ENCODE peak calls at places on chromosomes 6 and 20, in four cellular contexts. One of them, this sample, is unnamed.

GRCh38 chr6:149046822-149047246 is 270.7 kb upstream of the TAB2 start:
- DNase-seq in lower leg skin: no peak
- DNase-seq in right lobe of liver: no peak
- DNase-seq in tibial nerve: no peak
- DNase-seq in this sample: no peak

GRCh38 chr20:63711085-63711645 is 3.3 kb downstream of the ZGPAT start:
- DNase-seq in lower leg skin: no peak
- DNase-seq in tibial nerve: no peak
- DNase-seq in right lobe of liver: peak; percentile 11
- DNase-seq in this sample: no peak

GRCh38 chr6:26155066-26155925 is 68.1 kb downstream of the HFE start:
- DNase-seq in right lobe of liver: no peak
- DNase-seq in tibial nerve: peak; percentile 71
- DNase-seq in lower leg skin: peak; percentile 59
- DNase-seq in this sample: peak; percentile 61

GRCh38 chr6:79737172-79737571 is 106.0 kb downstream of the SH3BGRL2 start:
- DNase-seq in right lobe of liver: no peak
- DNase-seq in lower leg skin: no peak
- DNase-seq in tibial nerve: no peak
- DNase-seq in this sample: no peak

GRCh38 chr20:11144114-11144513 is 470.3 kb upstream of the JAG1 start:
- DNase-seq in right lobe of liver: no peak
- DNase-seq in lower leg skin: peak; percentile 29
- DNase-seq in tibial nerve: no peak
- DNase-seq in this sample: no peak

GRCh38 chr6:101195581-101195980 is 197.9 kb upstream of the GRIK2 start:
- DNase-seq in right lobe of liver: no peak
- DNase-seq in tibial nerve: no peak
- DNase-seq in lower leg skin: no peak
- DNase-seq in this sample: no peak

GRCh38 chr20:13525225-13525940 is 113.3 kb downstream of the TASP1 start:
- DNase-seq in lower leg skin: peak; percentile 41
- DNase-seq in right lobe of liver: no peak
- DNase-seq in tibial nerve: peak; percentile 16
- DNase-seq in this sample: no peak

GRCh38 chr6:43971776-43972126 is 155.5 kb downstream of the MRPL14 start:
- DNase-seq in tibial nerve: no peak
- DNase-seq in lower leg skin: no peak
- DNase-seq in right lobe of liver: no peak
- DNase-seq in this sample: no peak

GRCh38 chr6:104702126-104702841 is 157.4 kb downstream of the HACE1 start:
- DNase-seq in right lobe of liver: no peak
- DNase-seq in tibial nerve: no peak
- DNase-seq in lower leg skin: no peak
- DNase-seq in this sample: no peak

GRCh38 chr20:17615645-17616479 is 46.0 kb downstream of the DSTN start:
- DNase-seq in right lobe of liver: no peak
- DNase-seq in tibial nerve: no peak
- DNase-seq in lower leg skin: no peak
- DNase-seq in this sample: no peak

GRCh38 chr6:90446164-90446563 is 140.7 kb downstream of the MAP3K7 start:
- DNase-seq in right lobe of liver: no peak
- DNase-seq in lower leg skin: no peak
- DNase-seq in tibial nerve: no peak
- DNase-seq in this sample: no peak

GRCh38 chr6:113433506-113433991 is 423.6 kb upstream of the MARCKS start:
- DNase-seq in tibial nerve: peak; percentile 70
- DNase-seq in lower leg skin: peak; percentile 85
- DNase-seq in right lobe of liver: peak; percentile 87
- DNase-seq in this sample: peak; percentile 36

GRCh38 chr6:89198235-89198634 is 18.9 kb downstream of the GABRR1 start:
- DNase-seq in lower leg skin: no peak
- DNase-seq in tibial nerve: no peak
- DNase-seq in right lobe of liver: no peak
- DNase-seq in this sample: no peak

GRCh38 chr6:80605165-80605989 is 498.9 kb downstream of the BCKDHB start:
- DNase-seq in lower leg skin: no peak
- DNase-seq in right lobe of liver: no peak
- DNase-seq in tibial nerve: peak; percentile 16
- DNase-seq in this sample: no peak

GRCh38 chr20:6051505-6051904 is 2.4 kb downstream of the LRRN4 start:
- DNase-seq in tibial nerve: no peak
- DNase-seq in lower leg skin: no peak
- DNase-seq in right lobe of liver: no peak
- DNase-seq in this sample: no peak

GRCh38 chr6:140090871-140091270 is 716.4 kb upstream of the CITED2 start:
- DNase-seq in tibial nerve: no peak
- DNase-seq in lower leg skin: no peak
- DNase-seq in right lobe of liver: no peak
- DNase-seq in this sample: no peak

GRCh38 chr6:44216677-44217331 is at the start of gene MYMX:
- DNase-seq in lower leg skin: no peak
- DNase-seq in tibial nerve: no peak
- DNase-seq in right lobe of liver: no peak
- DNase-seq in this sample: peak; percentile 36

GRCh38 chr6:41182069-41183034 is 18.6 kb downstream of the TREML2 start:
- DNase-seq in lower leg skin: peak; percentile 32
- DNase-seq in tibial nerve: no peak
- DNase-seq in right lobe of liver: no peak
- DNase-seq in this sample: no peak

DNA sequence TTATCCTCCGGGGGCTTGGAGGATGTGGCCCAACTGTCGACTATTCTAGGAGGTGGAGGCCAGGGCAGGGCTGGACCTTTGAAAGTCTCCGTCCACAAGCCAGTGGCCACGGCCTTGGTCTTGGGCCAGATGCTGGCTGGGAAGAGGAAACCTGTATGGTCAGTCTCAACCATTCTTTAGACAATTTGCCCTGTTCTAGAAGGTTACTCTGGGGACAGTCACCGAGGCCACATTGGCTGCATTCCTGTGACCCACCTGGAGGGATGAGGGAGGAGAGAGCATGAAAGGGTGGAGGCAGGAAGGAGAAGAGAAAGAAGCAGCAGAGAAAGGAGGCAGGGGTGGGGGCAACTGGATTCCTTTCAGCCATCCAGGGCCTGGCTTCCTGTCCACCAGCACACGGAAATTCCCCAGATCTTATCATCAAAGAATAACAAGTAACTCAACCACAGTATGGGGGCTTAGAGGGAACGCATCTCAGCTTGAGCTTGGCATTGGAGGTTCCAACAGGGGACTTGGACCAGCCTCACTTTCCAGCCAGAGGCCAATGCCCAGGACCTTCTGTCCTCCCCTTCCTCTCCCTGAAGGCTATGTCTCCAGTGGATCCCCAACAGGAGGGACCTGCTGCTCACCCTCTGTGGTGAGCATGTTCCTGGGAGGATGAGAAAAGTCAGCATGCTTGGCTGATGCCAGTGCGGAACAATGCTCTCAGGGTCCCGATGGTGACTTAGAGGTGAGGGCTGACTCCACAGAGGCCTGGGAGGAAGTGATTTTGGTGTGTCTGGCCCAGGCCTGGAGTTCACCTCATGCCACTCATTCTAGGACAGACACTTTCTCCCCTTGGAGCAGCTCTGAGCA is 30.4 kb downstream of the TGM2 start:
- DNase-seq in lower leg skin: no peak
- DNase-seq in tibial nerve: no peak
- DNase-seq in right lobe of liver: peak; percentile 44
- DNase-seq in this sample: no peak
- TF ChIP-seq POLR2A in lower leg skin: no peak
- TF ChIP-seq POLR2A in tibial nerve: no peak
- TF ChIP-seq POLR2A in right lobe of liver: no peak
- TF ChIP-seq POLR2A in this sample: no peak

GRCh38 chr20:35601990-35602389 is 13.6 kb upstream of the SPAG4 start:
- DNase-seq in right lobe of liver: no peak
- DNase-seq in lower leg skin: no peak
- DNase-seq in tibial nerve: no peak
- DNase-seq in this sample: no peak

GRCh38 chr20:35602851-35603495 is 12.7 kb upstream of the SPAG4 start:
- DNase-seq in tibial nerve: no peak
- DNase-seq in lower leg skin: no peak
- DNase-seq in right lobe of liver: no peak
- DNase-seq in this sample: no peak

GRCh38 chr20:35600176-35600995 is 15.2 kb upstream of the SPAG4 start:
- DNase-seq in tibial nerve: no peak
- DNase-seq in lower leg skin: no peak
- DNase-seq in right lobe of liver: no peak
- DNase-seq in this sample: no peak

GRCh38 chr20:35599776-35600120 is 15.9 kb upstream of the SPAG4 start:
- DNase-seq in right lobe of liver: no peak
- DNase-seq in tibial nerve: no peak
- DNase-seq in lower leg skin: no peak
- DNase-seq in this sample: no peak

GRCh38 chr20:35601021-35601973 is 14.3 kb upstream of the SPAG4 start:
- DNase-seq in lower leg skin: peak; percentile 44
- DNase-seq in tibial nerve: peak; percentile 55
- DNase-seq in right lobe of liver: peak; percentile 75
- DNase-seq in this sample: peak; percentile 63
- TF ChIP-seq CTCF in lower leg skin: no peak
- TF ChIP-seq CTCF in tibial nerve: peak; percentile 38
- TF ChIP-seq CTCF in right lobe of liver: peak; percentile 52
- TF ChIP-seq CTCF in this sample: peak; percentile 58

GRCh38 chr6:30670760-30671527 is 1.9 kb downstream of the DHX16 start:
- DNase-seq in right lobe of liver: no peak
- DNase-seq in lower leg skin: no peak
- DNase-seq in tibial nerve: no peak
- DNase-seq in this sample: no peak

GRCh38 chr6:30676660-30677270 is 4.0 kb upstream of the DHX16 start:
- DNase-seq in lower leg skin: no peak
- DNase-seq in tibial nerve: no peak
- DNase-seq in right lobe of liver: peak; percentile 79
- DNase-seq in this sample: no peak

DNA sequence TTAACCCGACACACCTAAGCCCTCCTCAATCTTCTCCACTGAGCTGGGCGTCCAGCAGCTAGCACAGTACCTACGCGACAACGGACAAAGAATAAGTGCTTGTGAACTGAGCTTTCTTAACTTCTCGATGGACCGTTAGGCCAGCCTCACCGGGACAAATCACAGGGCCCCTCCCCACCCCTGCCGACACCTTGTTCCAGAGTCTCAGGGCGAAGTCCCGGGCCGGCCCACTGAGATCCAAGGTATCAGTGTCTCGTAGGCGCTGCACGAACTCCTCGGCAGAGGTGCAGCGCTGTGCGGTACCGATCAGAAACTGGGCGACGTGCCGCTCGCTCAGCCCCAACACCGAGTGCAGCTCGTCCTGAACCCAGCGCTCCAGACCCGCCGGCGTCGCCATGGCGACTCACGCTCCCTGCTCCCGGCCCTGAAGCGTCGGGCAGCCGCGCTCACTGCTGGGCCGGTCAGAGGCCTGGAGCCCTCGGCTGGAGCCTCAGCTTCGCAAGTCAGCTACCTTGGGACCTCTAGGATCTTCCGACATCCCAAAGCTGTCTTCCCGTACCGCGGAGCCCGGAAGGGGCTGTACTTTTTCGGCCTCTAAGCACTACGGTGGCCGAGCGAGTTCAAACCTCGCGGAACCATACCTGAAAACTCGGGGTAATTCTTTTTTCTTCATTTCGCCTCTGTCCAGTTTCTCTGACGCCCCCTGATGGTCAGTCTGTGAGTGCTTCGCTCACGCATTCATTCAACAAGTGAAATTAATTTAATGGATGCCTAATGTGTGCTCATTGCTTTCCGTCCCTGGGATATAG is at the start of gene DHX16:
- DNase-seq in tibial nerve: peak; percentile 100
- DNase-seq in right lobe of liver: peak; percentile 96
- DNase-seq in lower leg skin: peak; percentile 95
- DNase-seq in this sample: peak; percentile 97
- TF ChIP-seq POLR2A in tibial nerve: peak; percentile 17
- TF ChIP-seq POLR2A in right lobe of liver: peak; percentile 44
- TF ChIP-seq POLR2A in lower leg skin: no peak
- TF ChIP-seq POLR2A in this sample: no peak

GRCh38 chr6:161660666-161661571 is 387.1 kb upstream of the AGPAT4 start:
- DNase-seq in tibial nerve: no peak
- DNase-seq in right lobe of liver: no peak
- DNase-seq in lower leg skin: no peak
- DNase-seq in this sample: no peak
- TF ChIP-seq CTCF in tibial nerve: no peak
- TF ChIP-seq CTCF in right lobe of liver: no peak
- TF ChIP-seq CTCF in lower leg skin: no peak
- TF ChIP-seq CTCF in this sample: no peak

GRCh38 chr20:50192364-50193168 is 1.9 kb downstream of the CEBPB start:
- DNase-seq in right lobe of liver: peak; percentile 63
- DNase-seq in tibial nerve: peak; percentile 75
- DNase-seq in lower leg skin: peak; percentile 85
- DNase-seq in this sample: peak; percentile 84

GRCh38 chr20:50194831-50195523 is 4.3 kb downstream of the CEBPB start:
- DNase-seq in right lobe of liver: peak; percentile 79
- DNase-seq in tibial nerve: peak; percentile 41
- DNase-seq in lower leg skin: no peak
- DNase-seq in this sample: no peak

GRCh38 chr20:50193169-50193850 is 2.7 kb downstream of the CEBPB start:
- DNase-seq in lower leg skin: no peak
- DNase-seq in right lobe of liver: peak; percentile 54
- DNase-seq in tibial nerve: peak; percentile 45
- DNase-seq in this sample: peak; percentile 48

GRCh38 chr20:50195524-50196120 is 5.0 kb downstream of the CEBPB start:
- DNase-seq in lower leg skin: no peak
- DNase-seq in right lobe of liver: peak; percentile 48
- DNase-seq in tibial nerve: no peak
- DNase-seq in this sample: peak; percentile 20

DNA sequence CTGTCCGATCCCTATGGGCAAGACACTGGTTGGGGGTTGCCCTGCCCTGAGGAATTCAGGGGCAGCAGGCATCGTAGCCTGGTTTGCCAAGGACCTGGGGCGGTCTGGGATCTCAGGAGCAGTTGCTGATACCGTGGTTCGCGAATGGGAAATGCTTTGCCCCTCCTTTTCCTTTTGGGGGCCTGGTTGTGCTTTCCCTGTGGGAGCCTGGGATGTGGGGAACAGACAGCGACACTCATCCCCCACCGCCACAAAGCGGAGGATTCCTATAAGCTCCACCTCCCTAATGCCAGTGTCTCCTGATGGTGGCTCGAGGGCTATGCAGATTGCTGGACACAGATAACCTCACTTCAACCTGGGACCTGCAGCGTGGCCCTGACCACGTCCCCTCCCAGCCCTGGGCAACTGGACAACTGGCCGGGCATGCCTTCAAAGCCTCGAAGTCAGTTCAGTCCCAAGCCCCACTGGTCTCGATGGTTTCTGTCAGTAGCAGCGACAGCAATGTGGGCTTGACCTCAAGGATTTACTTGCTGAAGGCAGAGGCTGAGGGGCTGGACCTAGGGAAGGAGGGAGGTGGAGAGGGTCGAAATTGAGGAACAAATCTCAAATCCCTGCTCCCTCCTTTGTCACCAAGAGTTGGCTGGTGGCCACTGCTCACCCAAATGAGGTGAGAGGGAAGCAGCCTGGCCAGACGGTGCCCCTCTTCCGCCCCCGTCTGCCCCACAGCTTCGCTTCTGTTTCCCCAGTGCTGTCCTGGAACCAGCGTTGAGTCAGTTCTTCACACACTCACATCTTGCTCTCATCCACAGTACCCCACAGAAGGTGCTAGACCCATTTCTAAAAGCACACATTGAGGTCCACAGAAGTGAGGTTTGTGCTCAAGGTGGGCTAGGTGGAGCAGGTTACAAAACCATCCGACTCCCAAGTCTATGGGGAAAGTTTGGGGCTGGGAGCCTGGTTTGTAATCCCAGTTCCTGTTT is 3.5 kb downstream of the CEBPB start:
- DNase-seq in tibial nerve: peak; percentile 48
- DNase-seq in lower leg skin: peak; percentile 33
- DNase-seq in right lobe of liver: peak; percentile 76
- DNase-seq in this sample: peak; percentile 65
- TF ChIP-seq POLR2A in tibial nerve: no peak
- TF ChIP-seq POLR2A in lower leg skin: no peak
- TF ChIP-seq POLR2A in right lobe of liver: peak; percentile 53
- TF ChIP-seq POLR2A in this sample: no peak

This sample was measured in heart left ventricle.